ENCODE peak calls at places on chromosomes 16 and 17, in six cellular contexts. L, M, W, H, B and I are unnamed samples.

GRCh38 chr17:49986396-49987289 is 8.4 kb downstream of the DLX3 start:
- DNase-seq in B (no peak), W (no peak), H (no peak), L (no peak), M (no peak), I (no peak)

GRCh38 chr17:68909066-68909465 is 46.1 kb downstream of the ABCA8 start:
- DNase-seq in M (no peak), B (no peak), W (peak), L (peak), H (peak), I (no peak)

GRCh38 chr16:440627-441026 is 15.2 kb downstream of the RAB11FIP3 start:
- DNase-seq in M (no peak), L (no peak), W (no peak), B (no peak), H (no peak), I (no peak)

GRCh38 chr17:65984299-65984698 is 207.6 kb downstream of the CEP112 start:
- DNase-seq in M (no peak), W (no peak), B (no peak), H (no peak), L (no peak), I (no peak)

GRCh38 chr16:79970551-79971236 is 370.2 kb upstream of the MAF start:
- DNase-seq in M (no peak), B (no peak), H (no peak), L (peak), W (peak), I (no peak)

GRCh38 chr16:85286066-85286712 is 173.9 kb upstream of the CIBAR2 start:
- DNase-seq in L (peak), B (no peak), H (no peak), W (peak), M (no peak), I (no peak)

GRCh38 chr17:27496971-27497370 is 40.7 kb downstream of the KSR1 start:
- DNase-seq in H (no peak), B (no peak), W (no peak), M (no peak), L (no peak), I (no peak)

GRCh38 chr17:28865946-28866752 is 11.3 kb downstream of the ERAL1 start:
- DNase-seq in M (no peak), W (no peak), H (peak), L (no peak), B (no peak), I (no peak)

GRCh38 chr16:70577256-70577698 is 53.7 kb downstream of the SF3B3 start:
- DNase-seq in H (peak), L (no peak), M (no peak), W (no peak), B (no peak), I (no peak)

GRCh38 chr17:7835818-7836595 is 2.0 kb downstream of the KDM6B start:
- DNase-seq in L (peak), B (peak), H (peak), M (peak), W (peak), I (peak)

GRCh38 chr16:50207652-50208051 is 54.5 kb downstream of the TENT4B start:
- DNase-seq in L (no peak), W (peak), H (peak), M (no peak), B (no peak), I (no peak)

GRCh38 chr17:830381-830780 is 48.2 kb downstream of the MRM3 start:
- DNase-seq in B (no peak), W (no peak), H (no peak), L (no peak), M (no peak), I (no peak)

GRCh38 chr17:15659663-15660062 is 24.4 kb downstream of the TRIM16 start:
- DNase-seq in B (no peak), L (no peak), H (peak), W (peak), M (no peak), I (no peak)

GRCh38 chr17:70074991-70075390 is at the start of gene KCNJ16:
- DNase-seq in W (no peak), M (no peak), H (no peak), L (no peak), B (no peak), I (peak)